ENCODE peak calls at places on chromosome 6, in nine cellular contexts. H is SJSA1; U is skeletal muscle cell; W is hippocampal formation; J is mucosa of descending colon; P is heart left ventricle; L is A549; N is stimulated activated CD4-positive, alpha-beta T cell treated with anti-CD3 and anti-CD28 coated beads, TNF-alpha, amount 100 ng/mL, for 24 hours; G is RCC 7860. Q is an unnamed sample.
A peak's percentile ranks its signal among the peaks of the same experiment; 100 is the strongest.

GRCh38 chr6:31128093-31128676 is 7.9 kb upstream of the CDSN start:
- DNase-seq in L (peak; percentile 37), W (peak; percentile 26), H (peak; percentile 69), N (peak; percentile 43), G (peak; percentile 11), P (no peak), J (no peak), U (no peak), Q (peak; percentile 69)

GRCh38 chr6:113449051-113449450 is 408.1 kb upstream of the MARCKS start:
- DNase-seq in G (peak; percentile 41), N (no peak), H (no peak), P (no peak), J (no peak), U (no peak), W (no peak), L (no peak), Q (no peak)

GRCh38 chr6:125802943-125803377 is 12.2 kb downstream of the NCOA7 start:
- DNase-seq in W (no peak), J (no peak), N (no peak), G (no peak), U (no peak), H (no peak), P (no peak), L (no peak), Q (no peak)

GRCh38 chr6:93721386-93722048 is 302.2 kb upstream of the EPHA7 start:
- DNase-seq in L (no peak), G (no peak), P (no peak), J (no peak), U (peak; percentile 7), N (no peak), W (no peak), H (no peak), Q (no peak)

GRCh38 chr6:10381830-10382208 is 33.1 kb downstream of the TFAP2A start:
- DNase-seq in U (no peak), H (no peak), W (no peak), J (no peak), G (no peak), N (no peak), P (no peak), L (no peak), Q (no peak)

GRCh38 chr6:126307859-126308258 is 32.1 kb upstream of the CENPW start:
- DNase-seq in J (no peak), N (no peak), W (no peak), G (no peak), H (no peak), L (no peak), P (no peak), U (peak; percentile 91), Q (no peak)

GRCh38 chr6:147282566-147282959 is 78.3 kb downstream of the STXBP5 start:
- DNase-seq in W (no peak), N (no peak), L (no peak), H (no peak), G (no peak), U (no peak), J (no peak), P (no peak), Q (no peak)

GRCh38 chr6:162942860-162943259 is 215.1 kb downstream of the PACRG start:
- DNase-seq in U (peak; percentile 95), W (no peak), G (no peak), L (no peak), P (no peak), H (no peak), J (no peak), N (no peak), Q (no peak)

GRCh38 chr6:15265787-15266186 is 19.9 kb downstream of the JARID2 start:
- DNase-seq in L (no peak), N (no peak), H (no peak), P (no peak), J (no peak), U (no peak), W (no peak), G (no peak), Q (no peak)

GRCh38 chr6:168130168-168130651 is 51.2 kb upstream of the FRMD1 start:
- DNase-seq in U (no peak), N (no peak), G (no peak), H (peak; percentile 35), P (peak; percentile 58), W (no peak), L (no peak), J (no peak), Q (no peak)

GRCh38 chr6:142925575-142926110 is 19.3 kb downstream of the HIVEP2 start:
- DNase-seq in G (no peak), U (peak; percentile 94), P (no peak), H (no peak), L (no peak), J (no peak), W (no peak), N (no peak), Q (no peak)

GRCh38 chr6:47599512-47599911 is 98.9 kb upstream of the ADGRF4 start:
- DNase-seq in L (no peak), N (no peak), J (no peak), U (no peak), H (no peak), W (no peak), P (no peak), G (no peak), Q (no peak)

GRCh38 chr6:132713355-132714134 is at the start of gene VNN1:
- DNase-seq in U (no peak), N (no peak), J (no peak), P (peak; percentile 33), G (no peak), W (no peak), H (no peak), L (no peak), Q (no peak)

GRCh38 chr6:154463573-154464419 is 46.7 kb downstream of the CNKSR3 start:
- DNase-seq in W (no peak), H (no peak), N (no peak), L (no peak), U (no peak), P (no peak), J (no peak), G (no peak), Q (no peak)

GRCh38 chr6:36040958-36041357 is 13.3 kb downstream of the MAPK14 start:
- DNase-seq in W (no peak), G (no peak), N (no peak), H (no peak), J (no peak), U (no peak), P (no peak), L (no peak), Q (no peak)

GRCh38 chr6:140486468-140487361 is 1112.3 kb upstream of the CITED2 start:
- DNase-seq in G (peak; percentile 7), P (no peak), N (no peak), J (no peak), L (no peak), H (no peak), U (no peak), W (no peak), Q (no peak)

GRCh38 chr6:169212436-169212835 is 41.2 kb downstream of the THBS2 start:
- DNase-seq in U (no peak), J (no peak), P (no peak), N (no peak), H (no peak), G (no peak), W (no peak), L (no peak), Q (no peak)

GRCh38 chr6:145204258-145204766 is 531.0 kb downstream of the EPM2A start:
- DNase-seq in U (no peak), P (no peak), G (no peak), J (no peak), W (no peak), L (no peak), H (no peak), N (no peak), Q (no peak)

GRCh38 chr6:109580519-109580918 is 97.5 kb upstream of the ZBTB24 start:
- DNase-seq in J (no peak), U (peak; percentile 12), N (no peak), W (no peak), H (no peak), P (no peak), G (no peak), L (no peak), Q (no peak)

GRCh38 chr6:10951675-10952282 is 64.9 kb downstream of the SYCP2L start:
- DNase-seq in P (no peak), L (peak; percentile 23), G (peak; percentile 24), W (no peak), U (peak; percentile 39), N (no peak), J (no peak), H (peak; percentile 51), Q (no peak)

GRCh38 chr6:131952886-131953509 is 1.8 kb upstream of the CCN2 start:
- DNase-seq in N (no peak), W (no peak), P (no peak), G (no peak), J (no peak), U (no peak), L (no peak), H (no peak), Q (no peak)

GRCh38 chr6:127404594-127405178 is 54.5 kb downstream of the KIAA0408 start:
- DNase-seq in W (no peak), P (no peak), U (no peak), N (no peak), G (no peak), H (no peak), L (no peak), J (no peak), Q (no peak)